ENCODE peak calls at places on chromosomes 2 and 18, in five cellular contexts. One of them, this sample, is unnamed.

GRCh38 chr2:26705126-26705525 is 12.6 kb downstream of the KCNK3 start:
- DNase-seq in C1 segment of cervical spinal cord: no peak
- DNase-seq in retinal pigment epithelial cell: no peak
- DNase-seq in K562: no peak
- DNase-seq in HEK293T: no peak
- DNase-seq in this sample: no peak

GRCh38 chr2:207337234-207338219 is 171.8 kb upstream of the KLF7 start:
- DNase-seq in HEK293T: peak
- DNase-seq in C1 segment of cervical spinal cord: no peak
- DNase-seq in retinal pigment epithelial cell: peak
- DNase-seq in K562: peak
- DNase-seq in this sample: peak

GRCh38 chr18:41731887-41732286 is 223.1 kb upstream of the PIK3C3 start:
- DNase-seq in K562: no peak
- DNase-seq in C1 segment of cervical spinal cord: no peak
- DNase-seq in HEK293T: no peak
- DNase-seq in retinal pigment epithelial cell: no peak
- DNase-seq in this sample: no peak

GRCh38 chr2:211085056-211085680 is 528.8 kb downstream of the CPS1 start:
- DNase-seq in C1 segment of cervical spinal cord: no peak
- DNase-seq in retinal pigment epithelial cell: no peak
- DNase-seq in K562: peak
- DNase-seq in HEK293T: peak
- DNase-seq in this sample: peak

GRCh38 chr2:105522645-105523044 is 123.8 kb upstream of the FHL2 start:
- DNase-seq in retinal pigment epithelial cell: no peak
- DNase-seq in C1 segment of cervical spinal cord: no peak
- DNase-seq in K562: no peak
- DNase-seq in HEK293T: no peak
- DNase-seq in this sample: no peak

GRCh38 chr18:59742325-59743111 is 45.3 kb upstream of the CCBE1 start:
- DNase-seq in HEK293T: no peak
- DNase-seq in C1 segment of cervical spinal cord: no peak
- DNase-seq in K562: no peak
- DNase-seq in retinal pigment epithelial cell: no peak
- DNase-seq in this sample: no peak

GRCh38 chr2:19362652-19363473 is 4.4 kb upstream of the OSR1 start:
- DNase-seq in HEK293T: peak
- DNase-seq in K562: peak
- DNase-seq in retinal pigment epithelial cell: no peak
- DNase-seq in C1 segment of cervical spinal cord: no peak
- DNase-seq in this sample: peak

GRCh38 chr2:222239091-222239490 is 59.7 kb downstream of the PAX3 start:
- DNase-seq in C1 segment of cervical spinal cord: no peak
- DNase-seq in HEK293T: no peak
- DNase-seq in K562: no peak
- DNase-seq in retinal pigment epithelial cell: no peak
- DNase-seq in this sample: no peak

This sample was measured in erythroblast.